ENCODE peak calls at places on chromosomes 5 and 9, in ten cellular contexts. W is left lung; G is stomach; K is spleen; S is prostate gland; Y is K562; F is pancreas; O is aorta; E is CD4-positive, alpha-beta T cell; H is hepatocyte. T is an unnamed sample.

GRCh38 chr9:138112791-138113600 is 235.4 kb downstream of the CACNA1B start:
- DNase-seq in W (peak), G (peak), K (no peak), S (no peak), Y (no peak), F (no peak), O (no peak), E (no peak), H (no peak), T (no peak)

GRCh38 chr5:112983307-112983811 is 6.8 kb downstream of the DCP2 start:
- DNase-seq in W (no peak), G (no peak), K (no peak), S (no peak), Y (no peak), F (no peak), O (no peak), E (no peak), H (no peak), T (no peak)

GRCh38 chr9:110729628-110730027 is 61.0 kb downstream of the MUSK start:
- DNase-seq in W (no peak), G (no peak), K (no peak), S (no peak), Y (no peak), F (no peak), O (no peak), E (no peak), H (no peak), T (no peak)

GRCh38 chr9:133864011-133864410 is 125.9 kb upstream of the SARDH start:
- DNase-seq in W (no peak), G (no peak), K (no peak), S (no peak), Y (no peak), F (no peak), O (no peak), E (no peak), H (no peak), T (no peak)

GRCh38 chr9:37325778-37326177 is 96.7 kb upstream of the GRHPR start:
- DNase-seq in W (no peak), G (no peak), K (no peak), S (no peak), Y (no peak), F (no peak), O (no peak), E (no peak), H (no peak), T (no peak)

GRCh38 chr9:130766904-130767262 is 68.2 kb upstream of the ABL1 start:
- DNase-seq in W (no peak), G (no peak), K (no peak), S (no peak), Y (no peak), F (no peak), O (no peak), E (no peak), H (no peak), T (no peak)

GRCh38 chr9:136792321-136793062 is 1.3 kb downstream of the TMEM141 start:
- DNase-seq in W (peak), G (no peak), K (peak), S (no peak), Y (no peak), F (peak), O (no peak), E (no peak), H (no peak), T (no peak)

GRCh38 chr9:36874921-36875320 is 159.1 kb downstream of the PAX5 start:
- DNase-seq in W (peak), G (no peak), K (peak), S (no peak), Y (no peak), F (no peak), O (peak), E (no peak), H (no peak), T (no peak)

GRCh38 chr9:124217839-124218437 is 39.8 kb upstream of the NEK6 start:
- DNase-seq in W (no peak), G (peak), K (peak), S (no peak), Y (no peak), F (no peak), O (no peak), E (no peak), H (no peak), T (no peak)

GRCh38 chr5:56457887-56458451 is 224.8 kb upstream of the ANKRD55 start:
- DNase-seq in W (no peak), G (no peak), K (no peak), S (no peak), Y (peak), F (no peak), O (no peak), E (no peak), H (no peak), T (no peak)

GRCh38 chr5:109644829-109645228 is 44.9 kb upstream of the MAN2A1 start:
- DNase-seq in W (no peak), G (no peak), K (no peak), S (no peak), Y (no peak), F (no peak), O (no peak), E (no peak), H (no peak), T (no peak)

GRCh38 chr9:101486693-101487442 is 46.8 kb upstream of the RNF20 start:
- DNase-seq in W (peak), G (peak), K (peak), S (peak), Y (peak), F (peak), O (peak), E (no peak), H (peak), T (peak)

GRCh38 chr5:180215738-180216630 is 7.0 kb upstream of the RASGEF1C start:
- DNase-seq in W (no peak), G (no peak), K (peak), S (no peak), Y (no peak), F (no peak), O (no peak), E (no peak), H (no peak), T (no peak)

GRCh38 chr9:27386759-27387158 is 89.8 kb upstream of the EQTN start:
- DNase-seq in W (no peak), G (no peak), K (no peak), S (peak), Y (no peak), F (no peak), O (no peak), E (no peak), H (peak), T (no peak)

GRCh38 chr5:111135406-111135805 is 43.3 kb downstream of the WDR36 start:
- DNase-seq in W (no peak), G (no peak), K (no peak), S (no peak), Y (no peak), F (no peak), O (no peak), E (no peak), H (no peak), T (no peak)

GRCh38 chr5:16774806-16775205 is 158.0 kb upstream of the RETREG1 start:
- DNase-seq in W (no peak), G (no peak), K (no peak), S (no peak), Y (no peak), F (no peak), O (no peak), E (no peak), H (no peak), T (no peak)

GRCh38 chr9:136095495-136096058 is 488 bp upstream of the NACC2 start:
- DNase-seq in W (no peak), G (peak), K (peak), S (no peak), Y (peak), F (no peak), O (no peak), E (no peak), H (peak), T (no peak)

GRCh38 chr5:19928556-19929421 is 59.2 kb downstream of the CDH18 start:
- DNase-seq in W (no peak), G (no peak), K (no peak), S (no peak), Y (no peak), F (no peak), O (no peak), E (no peak), H (peak), T (no peak)

GRCh38 chr9:36797471-36798220 is 225.0 kb downstream of the MELK start:
- DNase-seq in W (no peak), G (no peak), K (no peak), S (no peak), Y (no peak), F (no peak), O (no peak), E (no peak), H (no peak), T (no peak)

GRCh38 chr5:14028188-14028587 is 83.7 kb upstream of the DNAH5 start:
- DNase-seq in W (no peak), G (no peak), K (no peak), S (no peak), Y (no peak), F (no peak), O (no peak), E (no peak), H (no peak), T (no peak)

GRCh38 chr9:130825051-130825651 is 9.9 kb upstream of the ABL1 start:
- DNase-seq in W (no peak), G (no peak), K (no peak), S (no peak), Y (peak), F (no peak), O (no peak), E (no peak), H (peak), T (no peak)

GRCh38 chr5:64147849-64148441 is 17.7 kb upstream of the RNF180 start:
- DNase-seq in W (peak), G (peak), K (peak), S (peak), Y (peak), F (peak), O (peak), E (no peak), H (peak), T (no peak)

GRCh38 chr5:116527587-116527986 is 47.0 kb downstream of the SEMA6A start:
- DNase-seq in W (no peak), G (no peak), K (no peak), S (no peak), Y (no peak), F (no peak), O (no peak), E (no peak), H (no peak), T (no peak)

GRCh38 chr5:28165116-28165515 is 1126.7 kb upstream of the CDH9 start:
- DNase-seq in W (no peak), G (no peak), K (no peak), S (no peak), Y (no peak), F (no peak), O (no peak), E (no peak), H (peak), T (no peak)

GRCh38 chr5:81854915-81855314 is 104.0 kb upstream of the SSBP2 start:
- DNase-seq in W (no peak), G (no peak), K (no peak), S (no peak), Y (peak), F (no peak), O (no peak), E (no peak), H (no peak), T (no peak)

GRCh38 chr5:1445313-1445894 is at the start of gene SLC6A3:
- DNase-seq in W (peak), G (peak), K (no peak), S (no peak), Y (peak), F (peak), O (peak), E (peak), H (peak), T (no peak)

GRCh38 chr5:141560725-141561483 is 57.9 kb downstream of the DIAPH1 start:
- DNase-seq in W (no peak), G (peak), K (no peak), S (peak), Y (peak), F (peak), O (peak), E (no peak), H (peak), T (peak)

GRCh38 chr5:159504857-159505304 is 174.6 kb upstream of the IL12B start:
- DNase-seq in W (peak), G (no peak), K (no peak), S (no peak), Y (no peak), F (no peak), O (no peak), E (no peak), H (peak), T (no peak)

GRCh38 chr5:154861946-154862345 is 3.5 kb downstream of the CNOT8 start:
- DNase-seq in W (no peak), G (no peak), K (no peak), S (no peak), Y (no peak), F (no peak), O (no peak), E (no peak), H (no peak), T (no peak)

GRCh38 chr5:154862766-154863165 is 4.3 kb downstream of the CNOT8 start:
- DNase-seq in W (no peak), G (no peak), K (no peak), S (no peak), Y (no peak), F (no peak), O (no peak), E (no peak), H (no peak), T (no peak)

GRCh38 chr5:154858972-154859950 is 834 bp downstream of the CNOT8 start:
- DNase-seq in W (no peak), G (no peak), K (no peak), S (no peak), Y (peak), F (no peak), O (no peak), E (no peak), H (peak), T (no peak)

GRCh38 chr5:154860123-154860522 is 1.7 kb downstream of the CNOT8 start:
- DNase-seq in W (no peak), G (no peak), K (no peak), S (no peak), Y (peak), F (no peak), O (no peak), E (no peak), H (no peak), T (no peak)

GRCh38 chr5:154860765-154861164 is 2.3 kb downstream of the CNOT8 start:
- DNase-seq in W (no peak), G (no peak), K (no peak), S (no peak), Y (no peak), F (no peak), O (no peak), E (no peak), H (no peak), T (no peak)
- H3K27ac ChIP-seq in W (peak), G (peak), K (peak), S (no peak), Y (no peak), F (no peak), O (no peak), E (peak), H (peak), T (no peak)

GRCh38 chr5:78449103-78449502 is 88.7 kb downstream of the SCAMP1 start:
- DNase-seq in W (no peak), G (no peak), K (no peak), S (no peak), Y (no peak), F (no peak), O (no peak), E (no peak), H (no peak), T (no peak)
- H3K27ac ChIP-seq in W (no peak), G (no peak), K (no peak), S (no peak), Y (no peak), F (no peak), O (no peak), E (no peak), H (no peak), T (no peak)

DNA sequence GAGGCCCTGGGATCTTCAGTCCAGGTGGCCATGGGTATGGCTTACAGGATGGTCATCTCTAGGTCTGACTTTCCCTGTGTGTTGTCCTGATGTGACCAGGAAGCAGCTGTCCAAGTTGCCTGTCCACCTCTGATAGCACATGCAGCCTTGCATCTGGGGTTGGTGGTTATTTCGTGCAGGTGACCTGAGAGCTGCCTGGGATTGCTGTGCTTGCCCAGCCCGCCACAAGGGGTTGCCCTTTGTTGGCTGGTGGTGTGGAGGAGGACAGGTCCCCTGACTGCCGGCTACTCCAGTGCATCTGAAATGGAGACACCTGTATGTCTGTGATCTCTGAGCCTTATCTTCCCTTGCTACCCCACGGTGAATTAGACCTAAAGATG is 212.6 kb downstream of the ARHGAP26 start:
- DNase-seq in W (no peak), G (no peak), K (no peak), S (no peak), Y (peak), F (no peak), O (peak), E (no peak), H (no peak), T (no peak)
- H3K27ac ChIP-seq in W (peak), G (peak), K (no peak), S (peak), Y (no peak), F (no peak), O (no peak), E (no peak), H (peak), T (no peak)

GRCh38 chr9:107586493-107586892 is 96.9 kb upstream of the KLF4 start:
- DNase-seq in W (no peak), G (peak), K (no peak), S (no peak), Y (no peak), F (no peak), O (no peak), E (no peak), H (no peak), T (no peak)
- H3K27ac ChIP-seq in W (no peak), G (peak), K (no peak), S (no peak), Y (no peak), F (no peak), O (no peak), E (no peak), H (peak), T (no peak)

GRCh38 chr9:92381780-92382179 is 22.6 kb downstream of the OGN start:
- DNase-seq in W (no peak), G (no peak), K (no peak), S (no peak), Y (no peak), F (no peak), O (no peak), E (no peak), H (no peak), T (no peak)
- H3K27ac ChIP-seq in W (no peak), G (no peak), K (no peak), S (no peak), Y (no peak), F (no peak), O (no peak), E (no peak), H (no peak), T (no peak)

DNA sequence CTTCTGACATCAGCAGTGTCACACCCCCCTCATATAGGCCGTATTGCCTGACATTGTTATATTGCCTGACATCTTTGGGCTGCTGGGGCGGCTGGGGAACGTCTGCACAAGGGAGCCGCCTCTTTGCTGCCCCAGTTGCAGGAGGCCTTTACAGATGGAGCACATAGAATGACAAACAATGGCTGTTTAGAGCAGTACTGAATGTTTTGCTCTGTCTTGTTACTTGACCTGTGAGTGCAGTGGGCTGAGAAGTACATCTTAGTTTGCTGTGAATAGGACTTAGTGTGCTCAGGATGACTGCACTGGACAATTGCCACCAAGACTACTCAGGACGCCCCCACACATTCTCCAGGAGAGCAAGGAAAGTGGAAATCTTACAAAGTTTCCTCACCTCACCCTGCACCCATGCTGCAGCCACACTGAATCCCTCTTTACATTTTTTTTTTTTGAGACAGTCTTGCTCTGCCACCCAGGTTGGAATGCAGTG is 65.4 kb upstream of the SPOCK1 start:
- DNase-seq in W (no peak), G (no peak), K (no peak), S (no peak), Y (no peak), F (no peak), O (no peak), E (no peak), H (no peak), T (no peak)
- H3K27ac ChIP-seq in W (no peak), G (no peak), K (no peak), S (no peak), Y (no peak), F (no peak), O (no peak), E (no peak), H (no peak), T (no peak)

GRCh38 chr9:108119530-108120113 is 630.1 kb upstream of the KLF4 start:
- DNase-seq in W (no peak), G (peak), K (no peak), S (no peak), Y (no peak), F (peak), O (no peak), E (no peak), H (no peak), T (no peak)

GRCh38 chr9:108113579-108113978 is 624.0 kb upstream of the KLF4 start:
- DNase-seq in W (no peak), G (no peak), K (no peak), S (no peak), Y (no peak), F (no peak), O (no peak), E (no peak), H (no peak), T (no peak)

DNA sequence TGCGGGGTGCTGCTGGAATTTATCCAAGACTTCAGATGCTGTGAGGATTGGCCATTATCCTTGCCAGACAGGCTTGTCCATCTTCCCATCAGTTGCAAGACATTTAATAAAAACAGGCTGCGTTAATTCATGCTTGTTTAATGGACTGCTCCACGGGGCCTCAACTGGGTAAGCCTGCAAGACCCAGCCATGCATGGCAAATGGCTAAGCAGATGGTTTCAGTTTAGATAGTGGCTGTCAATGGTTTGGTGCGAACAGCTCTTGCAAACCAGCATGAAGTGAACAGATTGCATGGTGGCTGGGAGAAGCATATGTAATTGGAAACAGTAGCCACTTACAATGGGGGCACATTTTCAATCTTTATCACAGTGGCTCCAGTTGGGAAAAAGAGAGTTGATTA is 628.2 kb upstream of the KLF4 start:
- DNase-seq in W (no peak), G (no peak), K (no peak), S (no peak), Y (no peak), F (no peak), O (no peak), E (no peak), H (no peak), T (no peak)
- H3K27ac ChIP-seq in W (no peak), G (no peak), K (no peak), S (no peak), Y (no peak), F (no peak), O (no peak), E (no peak), H (no peak), T (no peak)

GRCh38 chr9:121295662-121296191 is 27.8 kb downstream of the GSN start:
- DNase-seq in W (no peak), G (no peak), K (no peak), S (no peak), Y (no peak), F (no peak), O (no peak), E (no peak), H (no peak), T (no peak)
- H3K27ac ChIP-seq in W (peak), G (peak), K (no peak), S (peak), Y (no peak), F (no peak), O (peak), E (no peak), H (no peak), T (peak)

GRCh38 chr9:127106493-127106855 is 16.0 kb downstream of the ANGPTL2 start:
- DNase-seq in W (no peak), G (no peak), K (no peak), S (no peak), Y (no peak), F (no peak), O (no peak), E (no peak), H (no peak), T (no peak)
- H3K27ac ChIP-seq in W (no peak), G (no peak), K (no peak), S (no peak), Y (no peak), F (no peak), O (no peak), E (no peak), H (no peak), T (peak)